ENCODE peak calls at places on chromosomes 13 and 19, in nine cellular contexts. Q, R, U, J, F, V, K, O and N are unnamed samples.

GRCh38 chr19:788821-789472 is 8.3 kb upstream of the PTBP1 start:
- DNase-seq in Q (no peak), R (no peak), K (no peak), J (no peak), O (no peak), U (no peak), V (no peak), F (no peak), N (no peak)

GRCh38 chr13:107208889-107209288 is 641.0 kb upstream of the ARGLU1 start:
- DNase-seq in J (no peak), U (no peak), F (no peak), R (no peak), V (no peak), O (no peak), K (no peak), Q (no peak), N (no peak)

GRCh38 chr19:51138549-51138979 is 3.5 kb upstream of the SIGLEC7 start:
- DNase-seq in K (no peak), O (no peak), R (no peak), U (no peak), V (no peak), F (peak), J (no peak), Q (no peak), N (no peak)

GRCh38 chr13:107866007-107866665 is 349.2 kb downstream of the LIG4 start:
- DNase-seq in Q (peak), K (peak), J (no peak), F (no peak), V (no peak), U (peak), O (peak), R (no peak), N (no peak)

GRCh38 chr19:29323972-29324680 is 111.2 kb upstream of the UQCRFS1 start:
- DNase-seq in K (no peak), F (no peak), O (no peak), J (no peak), Q (no peak), R (no peak), U (no peak), V (no peak), N (no peak)

GRCh38 chr19:47032171-47032811 is 12.7 kb downstream of the NPAS1 start:
- DNase-seq in R (no peak), J (peak), F (no peak), V (no peak), K (peak), U (peak), O (peak), Q (peak), N (peak)

GRCh38 chr13:109272595-109273325 is 513.6 kb downstream of the IRS2 start:
- DNase-seq in U (no peak), J (no peak), K (no peak), V (no peak), F (no peak), R (no peak), Q (no peak), O (no peak), N (no peak)

GRCh38 chr13:41547253-41548000 is 90.1 kb downstream of the RGCC start:
- DNase-seq in J (no peak), F (no peak), R (peak), U (no peak), O (no peak), K (no peak), Q (no peak), V (no peak), N (no peak)

GRCh38 chr13:104171132-104171531 is 1104.9 kb upstream of the SLC10A2 start:
- DNase-seq in Q (peak), F (no peak), U (peak), J (no peak), K (no peak), V (no peak), R (no peak), O (no peak), N (no peak)

GRCh38 chr19:33388231-33388816 is 14.8 kb downstream of the CEBPG start:
- DNase-seq in O (no peak), Q (no peak), J (no peak), V (no peak), K (no peak), F (peak), U (no peak), R (no peak), N (no peak)

GRCh38 chr13:112244061-112244460 is 132.1 kb upstream of the SPACA7 start:
- DNase-seq in Q (no peak), V (no peak), O (no peak), F (no peak), R (no peak), U (no peak), K (no peak), J (no peak), N (no peak)

GRCh38 chr13:30398601-30399072 is 23.7 kb upstream of the UBE2L5 start:
- DNase-seq in J (no peak), F (no peak), O (no peak), U (no peak), K (no peak), V (no peak), R (no peak), Q (no peak), N (no peak)

GRCh38 chr13:56198350-56198749 is 942.4 kb upstream of the PRR20A start:
- DNase-seq in K (no peak), V (no peak), R (no peak), J (no peak), Q (no peak), O (no peak), U (no peak), F (no peak), N (no peak)

GRCh38 chr13:74287672-74288169 is 153.5 kb upstream of the KLF12 start:
- DNase-seq in K (peak), O (peak), F (peak), U (peak), J (peak), R (peak), Q (peak), V (no peak), N (peak)

GRCh38 chr19:5676105-5676671 is 4.1 kb downstream of the MICOS13 start:
- DNase-seq in R (no peak), U (no peak), Q (no peak), O (no peak), J (no peak), V (no peak), F (no peak), K (no peak), N (no peak)

GRCh38 chr19:16319466-16319865 is 5.2 kb upstream of the KLF2 start:
- DNase-seq in K (no peak), O (no peak), V (no peak), F (no peak), R (no peak), Q (no peak), U (no peak), J (no peak), N (no peak)

GRCh38 chr13:50682966-50683365 is 160.5 kb downstream of the DLEU7 start:
- DNase-seq in K (no peak), Q (no peak), R (no peak), U (no peak), V (no peak), J (no peak), F (no peak), O (no peak), N (no peak)

GRCh38 chr13:95749545-95749944 is 72.6 kb downstream of the DNAJC3 start:
- DNase-seq in U (no peak), Q (no peak), K (no peak), R (no peak), F (no peak), V (no peak), O (no peak), J (no peak), N (no peak)

GRCh38 chr13:33536639-33537425 is 251.3 kb upstream of the STARD13 start:
- DNase-seq in K (no peak), F (no peak), Q (no peak), V (peak), J (no peak), O (no peak), U (no peak), R (no peak), N (no peak)

GRCh38 chr13:21557995-21558394 is 46.0 kb downstream of the MICU2 start:
- DNase-seq in O (peak), F (no peak), Q (no peak), J (no peak), V (no peak), U (no peak), R (no peak), K (no peak), N (no peak)